ENCODE peak calls at places on chromosomes 4 and X, in nine cellular contexts. Q is right atrium auricular region, T is LHCN-M2, X is left colon, K is AG09319, E is IMR-90, P is breast epithelium, J is nephron progenitor cell, D is upper lobe of left lung. V is an unnamed sample.

GRCh38 chr4:25865586-25865985 is 2.8 kb upstream of the SEL1L3 start:
- DNase-seq in Q (no peak), T (no peak), X (peak), K (no peak), E (no peak), P (no peak), J (no peak), D (peak), V (no peak)

GRCh38 chr4:6275898-6276563 is 6.4 kb downstream of the WFS1 start:
- DNase-seq in Q (no peak), T (no peak), X (no peak), K (no peak), E (no peak), P (no peak), J (no peak), D (no peak), V (no peak)

GRCh38 chr4:155419266-155419665 is 42.5 kb upstream of the MAP9 start:
- DNase-seq in Q (no peak), T (no peak), X (no peak), K (peak), E (peak), P (no peak), J (no peak), D (no peak), V (no peak)

GRCh38 chr4:89674876-89675459 is 162.0 kb downstream of the SNCA start:
- DNase-seq in Q (no peak), T (no peak), X (no peak), K (no peak), E (no peak), P (no peak), J (no peak), D (no peak), V (no peak)

GRCh38 chr4:6446130-6446482 is 26.3 kb downstream of the PPP2R2C start:
- DNase-seq in Q (no peak), T (no peak), X (no peak), K (no peak), E (no peak), P (no peak), J (no peak), D (no peak), V (no peak)

GRCh38 chr4:183304067-183304466 is 16.0 kb downstream of the CLDN22 start:
- DNase-seq in Q (no peak), T (no peak), X (no peak), K (no peak), E (no peak), P (no peak), J (no peak), D (no peak), V (no peak)

GRCh38 chrX:154541896-154542722 is 4.5 kb downstream of the G6PD start:
- DNase-seq in Q (peak), T (peak), X (no peak), K (peak), E (peak), P (peak), J (no peak), D (peak), V (no peak)

GRCh38 chrX:2266445-2267349 is 234.1 kb downstream of the DHRSX start:
- DNase-seq in Q (no peak), T (no peak), X (no peak), K (no peak), E (no peak), P (no peak), J (no peak), D (no peak), V (no peak)

GRCh38 chr4:47482326-47482725 is 2.7 kb upstream of the ATP10D start:
- DNase-seq in Q (no peak), T (peak), X (no peak), K (no peak), E (peak), P (no peak), J (no peak), D (no peak), V (no peak)

V was measured in CD4-positive, alpha-beta T cell.